ENCODE peak calls at places on chromosomes 6 and 20, in four cellular contexts. X is stromal cell of bone marrow, C is iPS-NIHi11, P is HEK293T. V is an unnamed sample.

GRCh38 chr6:27254566-27254965 is 7.1 kb downstream of the PRSS16 start:
- DNase-seq in X (no peak), C (no peak), P (no peak), V (no peak)

GRCh38 chr6:144718431-144718830 is 433.3 kb downstream of the UTRN start:
- DNase-seq in X (no peak), C (no peak), P (no peak), V (peak)

GRCh38 chr20:44324343-44324742 is 12.5 kb upstream of the R3HDML start:
- DNase-seq in X (no peak), C (peak), P (no peak), V (no peak)

GRCh38 chr6:38876470-38876869 is 161.4 kb downstream of the DNAH8 start:
- DNase-seq in X (peak), C (no peak), P (no peak), V (no peak)

GRCh38 chr20:4875578-4876067 is 125.7 kb downstream of the SLC23A2 start:
- DNase-seq in X (no peak), C (peak), P (no peak), V (no peak)

GRCh38 chr6:34227656-34228421 is 8.8 kb upstream of the HMGA1 start:
- DNase-seq in X (no peak), C (no peak), P (no peak), V (no peak)

GRCh38 chr6:52317841-52318581 is 33.5 kb upstream of the MCM3 start:
- DNase-seq in X (peak), C (no peak), P (no peak), V (peak)

GRCh38 chr6:14118444-14118843 is 872 bp downstream of the CD83 start:
- DNase-seq in X (no peak), C (no peak), P (no peak), V (no peak)

GRCh38 chr20:36717657-36718056 is 28.2 kb downstream of the NDRG3 start:
- DNase-seq in X (no peak), C (no peak), P (no peak), V (no peak)

GRCh38 chr6:132684998-132685397 is 26.0 kb upstream of the TAAR1 start:
- DNase-seq in X (no peak), C (no peak), P (no peak), V (no peak)

GRCh38 chr6:52253494-52253893 is 9.2 kb upstream of the IL17F start:
- DNase-seq in X (no peak), C (no peak), P (no peak), V (no peak)

GRCh38 chr6:150640556-150641206 is 41.0 kb downstream of the PLEKHG1 start:
- DNase-seq in X (no peak), C (no peak), P (no peak), V (no peak)

GRCh38 chr6:156622185-156622584 is 155.0 kb upstream of the ARID1B start:
- DNase-seq in X (no peak), C (no peak), P (no peak), V (no peak)

GRCh38 chr6:28060381-28060780 is 20.0 kb upstream of the ZNF165 start:
- DNase-seq in X (no peak), C (no peak), P (no peak), V (no peak)

GRCh38 chr6:2204272-2204671 is 41.1 kb downstream of the GMDS start:
- DNase-seq in X (no peak), C (no peak), P (no peak), V (no peak)

GRCh38 chr6:31175961-31176360 is 5.5 kb upstream of the POU5F1 start:
- DNase-seq in X (no peak), C (no peak), P (no peak), V (no peak)

GRCh38 chr20:35854697-35855434 is 83.1 kb downstream of the PHF20 start:
- DNase-seq in X (no peak), C (no peak), P (no peak), V (peak)

GRCh38 chr20:52494244-52494643 is 302.7 kb upstream of the ZFP64 start:
- DNase-seq in X (peak), C (no peak), P (no peak), V (peak)

GRCh38 chr6:26065952-26066380 is 21.3 kb upstream of the HFE start:
- DNase-seq in X (peak), C (peak), P (peak), V (no peak)

GRCh38 chr20:34269996-34270627 is 28.9 kb downstream of the ASIP start:
- DNase-seq in X (no peak), C (no peak), P (no peak), V (no peak)

GRCh38 chr6:30963641-30964040 is 19.9 kb upstream of the MUC21 start:
- DNase-seq in X (peak), C (no peak), P (no peak), V (no peak)

GRCh38 chr20:38452880-38453624 is 17.9 kb upstream of the SNHG17 start:
- DNase-seq in X (no peak), C (no peak), P (no peak), V (no peak)

GRCh38 chr20:45406260-45407066 is 1.6 kb upstream of the DBNDD2 start:
- DNase-seq in X (no peak), C (peak), P (peak), V (no peak)

GRCh38 chr20:3092611-3093379 is 8.3 kb upstream of the AVP start:
- DNase-seq in X (no peak), C (peak), P (no peak), V (no peak)

GRCh38 chr6:6319947-6320811 is at the start of gene F13A1:
- DNase-seq in X (no peak), C (peak), P (no peak), V (no peak)

V was measured in AG09309.